ENCODE peak calls at places on chromosomes 3 and 15, in ten cellular contexts. B is right atrium auricular region; J is IMR-90; O is tibial nerve; S is cardiac fibroblast; A is mesothelial cell of epicardium; G is AG04449; R is left ventricle myocardium inferior; P is brain microvascular endothelial cell; D is CD4-positive, alpha-beta T cell. E is an unnamed sample.

GRCh38 chr3:114441386-114441785 is 147.6 kb downstream of the TIGIT start:
- DNase-seq in A (no peak), O (no peak), S (no peak), J (no peak), D (no peak), B (no peak), P (no peak), G (no peak), R (no peak), E (no peak)

GRCh38 chr15:90557147-90557546 is 27.4 kb downstream of the CRTC3 start:
- DNase-seq in A (no peak), O (no peak), B (no peak), G (no peak), J (peak), P (no peak), D (no peak), R (no peak), S (no peak), E (no peak)

GRCh38 chr3:95408464-95408862 is 1345.6 kb downstream of the NSUN3 start:
- DNase-seq in S (no peak), B (no peak), G (no peak), J (no peak), O (no peak), P (no peak), A (no peak), D (no peak), R (no peak), E (no peak)

GRCh38 chr15:40763801-40764765 is at the start of gene GCHFR:
- DNase-seq in P (peak), R (peak), D (peak), B (peak), S (peak), J (peak), G (no peak), O (peak), A (peak), E (no peak)

GRCh38 chr3:137075020-137075419 is 117.2 kb downstream of the IL20RB start:
- DNase-seq in A (no peak), R (no peak), O (no peak), P (no peak), J (no peak), G (no peak), S (no peak), B (no peak), D (no peak), E (no peak)

GRCh38 chr3:98890960-98891910 is 10.3 kb downstream of the DCBLD2 start:
- DNase-seq in S (no peak), R (no peak), O (no peak), P (no peak), J (peak), A (no peak), D (no peak), B (no peak), G (no peak), E (no peak)

GRCh38 chr3:69786854-69787253 is 47.6 kb downstream of the MITF start:
- DNase-seq in O (no peak), D (no peak), S (peak), J (no peak), G (no peak), A (no peak), R (no peak), P (no peak), B (no peak), E (no peak)

GRCh38 chr3:164360078-164360578 is 718.2 kb downstream of the SI start:
- DNase-seq in J (no peak), R (no peak), D (no peak), O (no peak), A (no peak), G (no peak), P (no peak), S (no peak), B (no peak), E (no peak)

GRCh38 chr15:83278191-83278590 is 6.3 kb downstream of the BNC1 start:
- DNase-seq in S (peak), P (peak), G (no peak), B (no peak), R (no peak), J (no peak), A (no peak), D (no peak), O (no peak), E (peak)

GRCh38 chr3:16058511-16058910 is 116.0 kb upstream of the GALNT15 start:
- DNase-seq in D (no peak), B (no peak), P (no peak), G (no peak), O (no peak), R (no peak), J (peak), S (no peak), A (no peak), E (no peak)

GRCh38 chr3:48504051-48504946 is at the start of gene SHISA5:
- DNase-seq in O (peak), D (peak), G (no peak), R (peak), B (peak), J (peak), S (peak), P (peak), A (peak), E (peak)

GRCh38 chr15:78257681-78258080 is 6.7 kb upstream of the DNAJA4 start:
- DNase-seq in D (no peak), J (no peak), R (no peak), G (no peak), P (no peak), O (no peak), A (no peak), S (no peak), B (no peak), E (no peak)

GRCh38 chr15:101124731-101125558 is 126.9 kb downstream of the CHSY1 start:
- DNase-seq in S (peak), B (no peak), A (no peak), R (no peak), O (no peak), J (peak), D (no peak), G (peak), P (peak), E (peak)

GRCh38 chr15:39511000-39511914 is 69.6 kb upstream of the THBS1 start:
- DNase-seq in R (peak), D (no peak), O (peak), P (peak), A (no peak), J (peak), S (peak), B (peak), G (peak), E (peak)

GRCh38 chr3:37872413-37873160 is 10.9 kb downstream of the CTDSPL start:
- DNase-seq in P (peak), A (no peak), R (no peak), S (no peak), B (no peak), G (no peak), D (no peak), O (no peak), J (no peak), E (no peak)

GRCh38 chr15:71512281-71513016 is 297.9 kb upstream of the NR2E3 start:
- DNase-seq in O (no peak), S (no peak), A (no peak), G (no peak), B (no peak), D (no peak), R (no peak), J (no peak), P (no peak), E (no peak)

GRCh38 chr3:142904639-142905441 is 16.0 kb upstream of the PCOLCE2 start:
- DNase-seq in O (no peak), P (no peak), D (no peak), S (peak), J (no peak), G (no peak), R (no peak), B (peak), A (no peak), E (peak)

GRCh38 chr3:170049146-170050000 is 11.6 kb downstream of the GPR160 start:
- DNase-seq in G (no peak), B (no peak), P (peak), S (peak), O (no peak), R (no peak), A (no peak), D (no peak), J (peak), E (no peak)

GRCh38 chr3:102979682-102980378 is 545.0 kb downstream of the ZPLD1 start:
- DNase-seq in A (peak), B (peak), D (no peak), G (peak), P (peak), R (peak), S (peak), O (peak), J (peak), E (peak)

GRCh38 chr3:130729154-130729553 is 17.5 kb downstream of the PIK3R4 start:
- DNase-seq in J (no peak), G (no peak), A (no peak), B (no peak), D (no peak), O (no peak), S (no peak), P (no peak), R (no peak), E (no peak)

GRCh38 chr15:37933685-37934084 is 755 bp upstream of the TMCO5A start:
- DNase-seq in D (no peak), R (no peak), B (no peak), P (peak), O (no peak), A (no peak), J (peak), S (peak), G (peak), E (peak)

GRCh38 chr15:91482799-91483198 is 370.7 kb upstream of the SLCO3A1 start:
- DNase-seq in D (no peak), B (no peak), O (no peak), G (no peak), J (no peak), R (no peak), P (no peak), S (no peak), A (no peak), E (no peak)

GRCh38 chr15:98727115-98728040 is 79.0 kb downstream of the IGF1R start:
- DNase-seq in R (peak), P (peak), S (peak), D (no peak), J (peak), A (peak), G (peak), O (peak), B (peak), E (peak)

GRCh38 chr3:27632431-27633223 is 89.5 kb downstream of the EOMES start:
- DNase-seq in S (peak), R (peak), P (peak), D (peak), J (peak), B (no peak), G (no peak), O (peak), A (no peak), E (peak)

GRCh38 chr3:137165117-137165806 is 207.5 kb downstream of the IL20RB start:
- DNase-seq in S (no peak), J (peak), O (no peak), D (no peak), G (no peak), A (no peak), B (no peak), R (no peak), P (peak), E (no peak)

GRCh38 chr15:94234300-94234699 is 2.9 kb downstream of the MCTP2 start:
- DNase-seq in R (no peak), G (no peak), B (no peak), A (no peak), J (no peak), S (peak), O (no peak), D (no peak), P (peak), E (peak)

GRCh38 chr15:92561754-92562153 is 93.8 kb downstream of the FAM174B start:
- DNase-seq in P (no peak), R (no peak), A (no peak), D (no peak), J (no peak), O (no peak), B (no peak), G (no peak), S (no peak), E (no peak)

GRCh38 chr15:96367436-96368200 is 37.1 kb downstream of the NR2F2 start:
- DNase-seq in O (no peak), B (no peak), G (no peak), P (no peak), S (no peak), J (no peak), R (no peak), A (no peak), D (no peak), E (no peak)

GRCh38 chr15:96365781-96366525 is 35.5 kb downstream of the NR2F2 start:
- DNase-seq in G (no peak), P (no peak), R (no peak), B (no peak), A (no peak), D (no peak), S (no peak), O (no peak), J (no peak), E (no peak)

GRCh38 chr15:96363692-96364091 is 33.2 kb downstream of the NR2F2 start:
- DNase-seq in A (no peak), D (no peak), O (no peak), J (no peak), R (no peak), B (no peak), P (no peak), S (no peak), G (no peak), E (no peak)

GRCh38 chr15:96369351-96369750 is 38.9 kb downstream of the NR2F2 start:
- DNase-seq in P (no peak), B (no peak), O (no peak), S (no peak), J (no peak), A (no peak), R (no peak), G (no peak), D (no peak), E (no peak)

DNA sequence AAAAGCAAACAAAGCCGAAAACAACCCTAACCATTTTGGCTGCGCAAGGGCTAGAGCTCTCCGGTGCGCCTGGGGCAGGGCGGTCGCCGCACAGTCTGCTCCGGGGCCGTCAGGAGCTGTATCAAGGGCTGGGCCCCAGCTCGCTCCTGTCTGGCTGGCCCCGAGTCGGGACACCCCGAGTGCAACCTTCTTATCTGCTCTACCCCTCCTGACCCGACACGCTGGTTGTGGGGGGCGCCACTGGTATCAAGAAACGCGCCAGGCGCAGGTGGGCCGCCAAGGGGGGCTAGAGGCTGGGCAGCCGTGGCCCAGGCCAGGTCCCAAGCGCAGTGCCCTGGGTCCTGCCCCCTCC is 36.0 kb downstream of the NR2F2 start:
- DNase-seq in O (no peak), S (no peak), A (no peak), R (no peak), J (no peak), B (no peak), P (no peak), G (no peak), D (no peak), E (no peak)
- TF ChIP-seq CTCF in O (no peak), S (no peak), A (no peak), R (no peak), J (no peak), B (no peak), P (no peak), G (no peak), D (no peak), E (no peak)

GRCh38 chr3:139427283-139428060 is 38.0 kb upstream of the COPB2 start:
- DNase-seq in S (peak), P (peak), G (peak), R (no peak), B (no peak), J (peak), O (no peak), D (no peak), A (no peak), E (peak)
- TF ChIP-seq CTCF in S (peak), P (peak), G (peak), R (peak), B (peak), J (peak), O (peak), D (peak), A (peak), E (peak)

DNA sequence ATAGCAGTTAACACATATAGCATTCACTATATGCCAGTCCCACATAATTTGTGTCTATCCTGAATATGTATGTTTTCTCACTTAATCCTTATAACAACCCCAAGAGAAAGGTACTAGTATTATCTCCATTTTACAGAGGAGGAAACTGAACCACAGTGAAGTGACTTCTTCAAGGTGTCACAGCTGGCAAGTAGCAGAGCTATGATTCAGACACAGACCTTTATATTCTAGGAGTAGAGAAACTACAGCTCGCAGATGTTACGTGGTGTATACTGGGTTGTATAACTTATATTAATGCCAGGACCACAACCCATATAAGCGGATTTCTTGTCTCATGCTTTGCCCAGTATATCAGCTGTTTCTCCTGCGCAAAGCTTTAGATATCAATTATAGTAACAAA is 29.5 kb upstream of the ICE2 start:
- DNase-seq in S (no peak), A (no peak), R (no peak), J (no peak), D (no peak), O (no peak), B (no peak), G (no peak), P (no peak), E (no peak)
- TF ChIP-seq CTCF in S (no peak), A (no peak), R (no peak), J (no peak), D (no peak), O (no peak), B (no peak), G (no peak), P (no peak), E (no peak)

GRCh38 chr3:9361691-9362388 is 1.0 kb upstream of the THUMPD3 start:
- DNase-seq in J (no peak), O (no peak), G (no peak), B (no peak), D (no peak), R (no peak), P (no peak), A (no peak), S (no peak), E (no peak)

DNA sequence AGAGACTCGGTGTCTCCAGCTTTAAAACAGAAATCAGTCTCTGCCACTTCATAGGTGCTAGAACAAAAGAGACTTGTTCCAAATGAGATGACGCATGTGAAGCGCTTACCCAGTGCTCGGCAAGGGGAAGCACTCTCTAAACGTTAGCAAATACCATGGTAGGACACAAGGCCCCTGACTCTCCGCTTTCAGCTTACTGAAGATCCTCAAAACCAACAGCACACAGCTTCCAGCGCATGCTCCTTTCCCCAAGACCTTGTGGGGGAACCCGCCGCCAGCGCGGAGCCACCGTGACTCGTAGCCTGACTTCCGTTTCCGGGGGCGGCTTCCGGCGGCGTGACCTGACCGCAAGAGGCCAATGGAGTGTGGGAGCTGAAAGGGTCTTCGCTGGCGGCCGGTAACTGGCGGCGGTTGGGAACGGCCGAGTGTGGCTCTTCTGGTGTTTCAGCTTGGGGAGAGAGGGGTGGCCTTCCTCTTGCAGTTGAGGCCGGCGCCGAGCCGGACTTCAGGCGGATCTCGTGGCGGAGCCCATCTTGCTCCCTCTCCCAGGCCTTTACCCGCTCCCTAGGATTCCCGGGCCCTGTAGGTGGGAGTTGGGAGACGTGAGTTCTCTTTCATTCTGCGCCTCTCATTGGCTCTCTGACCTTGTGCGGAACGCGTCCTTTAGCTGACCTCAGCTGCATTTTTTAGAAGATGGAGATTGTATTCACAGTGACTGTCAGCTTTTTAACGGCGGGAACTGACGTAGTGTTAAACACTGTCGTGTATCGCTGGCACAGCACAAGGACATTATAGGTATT is at the start of gene THUMPD3:
- DNase-seq in A (peak), G (peak), P (peak), S (peak), O (peak), J (peak), B (peak), R (peak), D (peak), E (peak)
- TF ChIP-seq CTCF in A (no peak), G (no peak), P (no peak), S (no peak), O (no peak), J (no peak), B (no peak), R (no peak), D (peak), E (no peak)

GRCh38 chr3:119861681-119862080 is 79.8 kb downstream of the NR1I2 start:
- DNase-seq in R (no peak), D (no peak), J (peak), B (no peak), G (no peak), S (peak), P (no peak), A (no peak), O (no peak), E (no peak)
- TF ChIP-seq CTCF in R (no peak), D (no peak), J (no peak), B (no peak), G (no peak), S (no peak), P (no peak), A (no peak), O (no peak), E (no peak)

DNA sequence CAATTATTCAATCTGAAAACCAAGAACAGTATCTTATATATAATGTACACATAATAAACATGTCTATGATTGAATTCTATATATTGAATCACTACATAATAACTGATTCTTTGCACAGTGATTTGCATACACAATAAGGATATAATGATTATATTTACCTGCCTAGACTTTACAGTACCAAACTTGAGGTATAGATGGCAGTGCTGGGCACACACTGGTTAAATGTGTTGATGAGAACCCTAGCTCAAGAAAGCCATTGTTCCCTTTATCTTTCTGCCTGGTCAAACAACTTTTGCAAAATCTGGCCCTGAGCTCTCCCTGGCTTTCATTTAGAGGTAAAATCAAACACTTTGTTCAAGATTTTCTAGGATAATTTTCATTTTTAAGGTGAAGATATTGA is 697.7 kb downstream of the TUSC7 start:
- DNase-seq in R (no peak), S (peak), G (no peak), B (no peak), P (peak), A (no peak), O (no peak), J (peak), D (no peak), E (peak)
- TF ChIP-seq CTCF in R (no peak), S (peak), G (peak), B (no peak), P (peak), A (peak), O (no peak), J (peak), D (no peak), E (no peak)

DNA sequence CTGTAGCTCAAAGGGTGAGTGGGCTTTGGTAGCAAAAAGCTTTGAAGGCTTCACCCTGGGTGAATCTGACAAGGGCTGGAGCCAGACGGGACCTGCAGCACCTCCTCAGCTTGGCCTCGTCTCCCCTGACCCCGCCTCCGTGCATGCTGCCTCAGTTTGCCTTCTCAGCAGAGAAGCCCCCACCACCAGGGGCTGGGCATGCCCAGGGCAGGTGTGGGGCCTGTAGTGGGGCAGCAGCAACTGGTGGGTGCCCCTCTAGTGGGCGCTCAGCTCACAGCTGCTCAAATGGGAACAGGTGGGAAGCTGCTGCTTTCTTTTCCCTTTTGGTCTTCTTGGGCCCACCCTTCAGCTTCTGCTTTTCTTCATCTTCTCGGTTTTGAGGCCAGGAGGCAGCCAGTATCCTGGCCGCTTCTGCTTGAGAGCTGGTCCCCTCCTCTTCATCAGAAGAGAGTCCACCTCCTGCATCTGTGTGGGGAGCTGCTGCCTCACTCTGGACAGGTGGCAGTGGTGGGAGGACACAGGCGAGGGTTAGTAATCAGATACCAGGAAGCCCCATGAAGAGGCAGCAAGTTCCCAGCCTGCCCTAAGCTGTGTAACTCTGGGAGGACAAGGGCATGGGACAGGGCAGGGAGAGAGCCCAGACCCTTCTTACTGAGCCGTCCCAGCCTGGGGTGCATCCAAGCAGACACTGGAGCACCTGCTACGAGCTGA is 21.0 kb downstream of the TMEM43 start:
- DNase-seq in J (no peak), S (no peak), A (peak), G (no peak), O (no peak), R (no peak), D (no peak), P (no peak), B (peak), E (no peak)
- TF ChIP-seq CTCF in J (no peak), S (no peak), A (no peak), G (no peak), O (no peak), R (no peak), D (no peak), P (no peak), B (no peak), E (no peak)

E was measured in foreskin fibroblast.